ENCODE peak calls at places on chromosomes 2 and 18, in four cellular contexts. A, C, K and W are unnamed samples.

GRCh38 chr2:191155608-191156071 is 4.8 kb upstream of the STAT4 start:
- DNase-seq in K (peak; percentile 75), C (no peak), A (no peak), W (no peak)

GRCh38 chr18:56799756-56800155 is 148.6 kb downstream of the WDR7 start:
- DNase-seq in C (no peak), K (peak; percentile 31), A (no peak), W (no peak)

GRCh38 chr2:1701556-1702185 is 42.6 kb downstream of the PXDN start:
- DNase-seq in K (no peak), C (no peak), A (peak; percentile 70), W (no peak)

GRCh38 chr18:25310045-25310444 is 41.9 kb downstream of the ZNF521 start:
- DNase-seq in C (peak; percentile 5), K (peak; percentile 68), A (no peak), W (no peak)

GRCh38 chr2:6434396-6434795 is 431.3 kb downstream of the CMPK2 start:
- DNase-seq in K (no peak), A (no peak), C (no peak), W (no peak)

GRCh38 chr2:157897106-157897971 is 21.2 kb upstream of the ACVR1 start:
- DNase-seq in C (no peak), K (no peak), A (no peak), W (no peak)

GRCh38 chr2:113851640-113852039 is 38.2 kb upstream of the ACTR3 start:
- DNase-seq in C (no peak), K (peak; percentile 27), A (no peak), W (no peak)

GRCh38 chr2:12607971-12608370 is 108.8 kb upstream of the TRIB2 start:
- DNase-seq in A (no peak), C (no peak), K (peak; percentile 37), W (no peak)

GRCh38 chr2:17576802-17577201 is 36.3 kb downstream of the VSNL1 start:
- DNase-seq in K (no peak), C (no peak), A (no peak), W (no peak)

GRCh38 chr2:20424300-20425290 is 22.3 kb upstream of the RHOB start:
- DNase-seq in A (peak; percentile 20), K (peak; percentile 92), C (no peak), W (peak; percentile 24)

GRCh38 chr2:154698789-154699559 is 479 bp downstream of the KCNJ3 start:
- DNase-seq in C (no peak), K (no peak), A (no peak), W (no peak)

GRCh38 chr2:216195565-216195978 is 86.4 kb downstream of the XRCC5 start:
- DNase-seq in A (no peak), K (peak; percentile 92), C (peak; percentile 20), W (no peak)

GRCh38 chr2:70679244-70679643 is 88.8 kb downstream of the ADD2 start:
- DNase-seq in K (no peak), C (no peak), A (peak; percentile 6), W (no peak)

GRCh38 chr2:58535994-58536393 is 294.9 kb upstream of the FANCL start:
- DNase-seq in K (no peak), A (no peak), C (no peak), W (no peak)

GRCh38 chr18:69596345-69596744 is 195.7 kb downstream of the DOK6 start:
- DNase-seq in K (no peak), C (no peak), A (no peak), W (no peak)

GRCh38 chr2:185372188-185372587 is 366.4 kb upstream of the FSIP2 start:
- DNase-seq in C (no peak), A (no peak), K (peak; percentile 0), W (no peak)

GRCh38 chr2:22829806-22830205 is 555.2 kb upstream of the KLHL29 start:
- DNase-seq in K (no peak), A (no peak), C (no peak), W (no peak)

GRCh38 chr2:230411484-230412368 is 4.3 kb upstream of the SP100 start:
- DNase-seq in K (peak; percentile 64), C (peak; percentile 23), A (peak; percentile 65), W (peak; percentile 39)

GRCh38 chr2:221572180-221572820 is at the start of gene EPHA4:
- DNase-seq in A (peak; percentile 83), K (peak; percentile 67), C (peak; percentile 85), W (peak; percentile 82)

GRCh38 chr2:229896857-229897256 is 25.0 kb downstream of the TRIP12 start:
- DNase-seq in C (no peak), K (no peak), A (no peak), W (no peak)

GRCh38 chr2:96117701-96118588 is 1.6 kb upstream of the ADRA2B start:
- DNase-seq in A (no peak), K (no peak), C (no peak), W (no peak)

GRCh38 chr2:38095996-38096861 is 20.3 kb upstream of the CYP1B1 start:
- DNase-seq in A (no peak), C (no peak), K (peak; percentile 57), W (no peak)

GRCh38 chr2:38037757-38038615 is 38.0 kb downstream of the CYP1B1 start:
- DNase-seq in A (peak; percentile 69), C (no peak), K (peak; percentile 70), W (no peak)

GRCh38 chr2:181231151-181231550 is 226.0 kb upstream of the ITGA4 start:
- DNase-seq in K (peak; percentile 22), C (no peak), A (no peak), W (no peak)

GRCh38 chr2:20972792-20973565 is 70.9 kb downstream of the APOB start:
- DNase-seq in K (no peak), C (no peak), A (no peak), W (no peak)

GRCh38 chr2:86393521-86394490 is 47.4 kb upstream of the KDM3A start:
- DNase-seq in A (no peak), K (peak; percentile 39), C (no peak), W (no peak)

GRCh38 chr2:75415141-75415540 is 145.6 kb downstream of the EVA1A start:
- DNase-seq in K (no peak), C (no peak), A (no peak), W (no peak)

GRCh38 chr2:220670461-220670979 is 901.6 kb downstream of the EPHA4 start:
- DNase-seq in A (no peak), C (no peak), K (no peak), W (no peak)

GRCh38 chr2:216620806-216621205 is 12.4 kb upstream of the IGFBP2 start:
- DNase-seq in C (no peak), A (no peak), K (no peak), W (no peak)

GRCh38 chr2:237865623-237866041 is 6.2 kb downstream of the RAMP1 start:
- DNase-seq in C (no peak), A (no peak), K (no peak), W (no peak)

GRCh38 chr18:28574175-28574574 is 397.2 kb upstream of the CDH2 start:
- DNase-seq in A (no peak), C (no peak), K (no peak), W (no peak)

GRCh38 chr2:164498841-164499240 is 122.4 kb downstream of the GRB14 start:
- DNase-seq in K (no peak), A (no peak), C (no peak), W (no peak)

GRCh38 chr2:196168181-196168580 is 3.2 kb downstream of the STK17B start:
- DNase-seq in A (no peak), C (no peak), K (peak; percentile 67), W (no peak)

GRCh38 chr18:5073026-5073944 is 123.8 kb downstream of the AKAIN1 start:
- DNase-seq in C (no peak), K (peak; percentile 61), A (peak; percentile 38), W (no peak)

GRCh38 chr2:9753276-9753600 is 90.0 kb upstream of the TAF1B start:
- DNase-seq in K (peak; percentile 95), C (peak; percentile 56), A (no peak), W (no peak)

GRCh38 chr2:9703085-9703641 is 72.4 kb upstream of the YWHAQ start:
- DNase-seq in C (peak; percentile 32), K (peak; percentile 79), A (no peak), W (peak; percentile 78)